ENCODE peak calls at places on chromosomes 2 and 18, in seven cellular contexts. One of them, this sample, is unnamed.

GRCh38 chr2:62883629-62884028 is 167.0 kb upstream of the OTX1 start:
- DNase-seq in cardiac muscle cell: no peak
- DNase-seq in fibroblast of mammary gland: no peak
- DNase-seq in GM12865: no peak
- DNase-seq in HCT116: no peak
- DNase-seq in OCI-LY7: no peak
- DNase-seq in left lung: no peak
- DNase-seq in this sample: no peak

GRCh38 chr2:219344756-219345458 is 12.4 kb upstream of the RESP18 start:
- DNase-seq in cardiac muscle cell: peak
- DNase-seq in fibroblast of mammary gland: no peak
- DNase-seq in GM12865: peak
- DNase-seq in HCT116: no peak
- DNase-seq in OCI-LY7: no peak
- DNase-seq in left lung: no peak
- DNase-seq in this sample: no peak

GRCh38 chr2:95289251-95289650 is 7.9 kb upstream of the KCNIP3 start:
- DNase-seq in cardiac muscle cell: no peak
- DNase-seq in fibroblast of mammary gland: no peak
- DNase-seq in GM12865: no peak
- DNase-seq in HCT116: no peak
- DNase-seq in OCI-LY7: no peak
- DNase-seq in left lung: no peak
- DNase-seq in this sample: no peak

GRCh38 chr18:63515279-63515678 is 26.9 kb upstream of the SERPINB12 start:
- DNase-seq in cardiac muscle cell: no peak
- DNase-seq in fibroblast of mammary gland: no peak
- DNase-seq in GM12865: no peak
- DNase-seq in HCT116: no peak
- DNase-seq in OCI-LY7: no peak
- DNase-seq in left lung: no peak
- DNase-seq in this sample: no peak

GRCh38 chr2:26011990-26012856 is 21.7 kb upstream of the RAB10 start:
- DNase-seq in cardiac muscle cell: peak
- DNase-seq in fibroblast of mammary gland: peak
- DNase-seq in GM12865: no peak
- DNase-seq in HCT116: peak
- DNase-seq in OCI-LY7: no peak
- DNase-seq in left lung: no peak
- DNase-seq in this sample: peak

GRCh38 chr2:58019209-58019608 is 27.4 kb upstream of the VRK2 start:
- DNase-seq in cardiac muscle cell: no peak
- DNase-seq in fibroblast of mammary gland: no peak
- DNase-seq in GM12865: no peak
- DNase-seq in HCT116: no peak
- DNase-seq in OCI-LY7: no peak
- DNase-seq in left lung: no peak
- DNase-seq in this sample: no peak

GRCh38 chr2:70964596-70965386 is 13.6 kb upstream of the ANKRD53 start:
- DNase-seq in cardiac muscle cell: peak
- DNase-seq in fibroblast of mammary gland: peak
- DNase-seq in GM12865: peak
- DNase-seq in HCT116: peak
- DNase-seq in OCI-LY7: peak
- DNase-seq in left lung: peak
- DNase-seq in this sample: no peak

GRCh38 chr2:37090019-37090477 is 5.7 kb downstream of the GPATCH11 start:
- DNase-seq in cardiac muscle cell: no peak
- DNase-seq in fibroblast of mammary gland: no peak
- DNase-seq in GM12865: peak
- DNase-seq in HCT116: no peak
- DNase-seq in OCI-LY7: peak
- DNase-seq in left lung: no peak
- DNase-seq in this sample: no peak

GRCh38 chr2:191299866-191300265 is 54.7 kb downstream of the MYO1B start:
- DNase-seq in cardiac muscle cell: no peak
- DNase-seq in fibroblast of mammary gland: no peak
- DNase-seq in GM12865: no peak
- DNase-seq in HCT116: no peak
- DNase-seq in OCI-LY7: no peak
- DNase-seq in left lung: no peak
- DNase-seq in this sample: no peak

GRCh38 chr2:229616433-229616832 is 97.9 kb downstream of the DNER start:
- DNase-seq in cardiac muscle cell: no peak
- DNase-seq in fibroblast of mammary gland: no peak
- DNase-seq in GM12865: no peak
- DNase-seq in HCT116: no peak
- DNase-seq in OCI-LY7: no peak
- DNase-seq in left lung: no peak
- DNase-seq in this sample: no peak

GRCh38 chr2:86764661-86765307 is 25.9 kb downstream of the CD8A start:
- DNase-seq in cardiac muscle cell: peak
- DNase-seq in fibroblast of mammary gland: peak
- DNase-seq in GM12865: peak
- DNase-seq in HCT116: peak
- DNase-seq in OCI-LY7: peak
- DNase-seq in left lung: no peak
- DNase-seq in this sample: no peak

GRCh38 chr2:106932644-106933043 is 46.7 kb upstream of the ST6GAL2 start:
- DNase-seq in cardiac muscle cell: no peak
- DNase-seq in fibroblast of mammary gland: no peak
- DNase-seq in GM12865: no peak
- DNase-seq in HCT116: no peak
- DNase-seq in OCI-LY7: no peak
- DNase-seq in left lung: no peak
- DNase-seq in this sample: no peak

GRCh38 chr18:51425475-51425874 is 228.0 kb upstream of the MEX3C start:
- DNase-seq in cardiac muscle cell: no peak
- DNase-seq in fibroblast of mammary gland: no peak
- DNase-seq in GM12865: peak
- DNase-seq in HCT116: no peak
- DNase-seq in OCI-LY7: no peak
- DNase-seq in left lung: no peak
- DNase-seq in this sample: no peak

GRCh38 chr2:28390857-28391563 is 1.6 kb upstream of the FOSL2 start:
- DNase-seq in cardiac muscle cell: peak
- DNase-seq in fibroblast of mammary gland: no peak
- DNase-seq in GM12865: no peak
- DNase-seq in HCT116: no peak
- DNase-seq in OCI-LY7: peak
- DNase-seq in left lung: peak
- DNase-seq in this sample: no peak

GRCh38 chr2:40544072-40544471 is 92.2 kb upstream of the SLC8A1 start:
- DNase-seq in cardiac muscle cell: no peak
- DNase-seq in fibroblast of mammary gland: no peak
- DNase-seq in GM12865: no peak
- DNase-seq in HCT116: no peak
- DNase-seq in OCI-LY7: no peak
- DNase-seq in left lung: no peak
- DNase-seq in this sample: no peak
- H3K4me3 ChIP-seq in cardiac muscle cell: no peak
- H3K4me3 ChIP-seq in fibroblast of mammary gland: no peak
- H3K4me3 ChIP-seq in GM12865: no peak
- H3K4me3 ChIP-seq in HCT116: no peak
- H3K4me3 ChIP-seq in OCI-LY7: no peak
- H3K4me3 ChIP-seq in left lung: no peak
- H3K4me3 ChIP-seq in this sample: no peak

GRCh38 chr2:204265701-204266310 is 279.5 kb upstream of the PARD3B start:
- DNase-seq in cardiac muscle cell: no peak
- DNase-seq in fibroblast of mammary gland: no peak
- DNase-seq in GM12865: no peak
- DNase-seq in HCT116: no peak
- DNase-seq in OCI-LY7: no peak
- DNase-seq in left lung: no peak
- DNase-seq in this sample: no peak

GRCh38 chr2:204260906-204261305 is 284.4 kb upstream of the PARD3B start:
- DNase-seq in cardiac muscle cell: no peak
- DNase-seq in fibroblast of mammary gland: no peak
- DNase-seq in GM12865: no peak
- DNase-seq in HCT116: no peak
- DNase-seq in OCI-LY7: no peak
- DNase-seq in left lung: no peak
- DNase-seq in this sample: no peak

GRCh38 chr2:204264746-204265145 is 280.5 kb upstream of the PARD3B start:
- DNase-seq in cardiac muscle cell: no peak
- DNase-seq in fibroblast of mammary gland: no peak
- DNase-seq in GM12865: no peak
- DNase-seq in HCT116: no peak
- DNase-seq in OCI-LY7: no peak
- DNase-seq in left lung: no peak
- DNase-seq in this sample: no peak

GRCh38 chr2:204261776-204262175 is 283.5 kb upstream of the PARD3B start:
- DNase-seq in cardiac muscle cell: no peak
- DNase-seq in fibroblast of mammary gland: no peak
- DNase-seq in GM12865: no peak
- DNase-seq in HCT116: no peak
- DNase-seq in OCI-LY7: no peak
- DNase-seq in left lung: no peak
- DNase-seq in this sample: no peak

GRCh38 chr2:204264068-204264693 is 281.1 kb upstream of the PARD3B start:
- DNase-seq in cardiac muscle cell: no peak
- DNase-seq in fibroblast of mammary gland: no peak
- DNase-seq in GM12865: no peak
- DNase-seq in HCT116: no peak
- DNase-seq in OCI-LY7: no peak
- DNase-seq in left lung: no peak
- DNase-seq in this sample: no peak
- TF ChIP-seq CTCF in cardiac muscle cell: no peak
- TF ChIP-seq CTCF in fibroblast of mammary gland: no peak
- TF ChIP-seq CTCF in GM12865: no peak
- TF ChIP-seq CTCF in HCT116: no peak
- TF ChIP-seq CTCF in OCI-LY7: no peak
- TF ChIP-seq CTCF in left lung: no peak
- TF ChIP-seq CTCF in this sample: no peak

GRCh38 chr2:210195066-210195852 is 24.1 kb upstream of the KANSL1L start:
- DNase-seq in cardiac muscle cell: peak
- DNase-seq in fibroblast of mammary gland: peak
- DNase-seq in GM12865: peak
- DNase-seq in HCT116: peak
- DNase-seq in OCI-LY7: peak
- DNase-seq in left lung: no peak
- DNase-seq in this sample: no peak
- H3K4me3 ChIP-seq in cardiac muscle cell: no peak
- H3K4me3 ChIP-seq in fibroblast of mammary gland: no peak
- H3K4me3 ChIP-seq in GM12865: no peak
- H3K4me3 ChIP-seq in HCT116: peak
- H3K4me3 ChIP-seq in OCI-LY7: no peak
- H3K4me3 ChIP-seq in left lung: no peak
- H3K4me3 ChIP-seq in this sample: no peak

DNA sequence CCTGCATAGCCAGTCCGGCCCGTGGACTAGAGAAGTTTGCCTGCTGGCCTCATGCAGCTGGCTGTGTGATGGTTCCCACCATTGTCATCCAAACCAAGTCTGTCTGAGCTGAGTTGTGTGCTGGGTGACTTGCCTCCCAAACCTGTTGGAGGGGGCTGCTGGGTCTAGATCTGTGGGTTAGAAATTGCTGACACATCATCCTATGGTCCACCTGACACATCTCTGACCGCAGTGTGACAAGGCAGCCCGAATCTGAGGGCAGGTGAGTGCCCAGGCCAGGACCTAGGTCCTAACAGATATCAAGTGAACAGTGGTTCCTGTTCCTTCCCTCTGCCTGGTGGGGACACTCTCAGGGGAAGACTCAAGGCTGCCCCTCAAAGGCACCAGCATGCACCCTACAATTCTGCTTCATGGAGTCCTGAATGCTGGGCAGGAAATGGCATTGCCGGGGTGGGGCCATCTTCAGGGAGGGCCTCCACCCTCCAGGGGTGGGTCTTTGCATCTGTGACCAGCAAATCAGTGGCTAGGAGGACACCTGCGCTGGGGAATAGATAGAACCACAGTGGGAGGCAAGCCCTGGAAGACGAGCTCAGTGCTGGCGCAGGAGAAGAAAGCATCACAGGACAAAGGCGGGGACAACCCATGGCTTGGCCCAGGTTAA is 117.9 kb upstream of the ID2 start:
- DNase-seq in cardiac muscle cell: no peak
- DNase-seq in fibroblast of mammary gland: no peak
- DNase-seq in GM12865: no peak
- DNase-seq in HCT116: no peak
- DNase-seq in OCI-LY7: no peak
- DNase-seq in left lung: peak
- DNase-seq in this sample: no peak
- TF ChIP-seq CTCF in cardiac muscle cell: no peak
- TF ChIP-seq CTCF in fibroblast of mammary gland: no peak
- TF ChIP-seq CTCF in GM12865: no peak
- TF ChIP-seq CTCF in HCT116: no peak
- TF ChIP-seq CTCF in OCI-LY7: no peak
- TF ChIP-seq CTCF in left lung: no peak
- TF ChIP-seq CTCF in this sample: no peak

GRCh38 chr18:79732721-79733025 is 53.1 kb downstream of the CTDP1 start:
- DNase-seq in cardiac muscle cell: peak
- DNase-seq in fibroblast of mammary gland: no peak
- DNase-seq in GM12865: no peak
- DNase-seq in HCT116: no peak
- DNase-seq in OCI-LY7: no peak
- DNase-seq in left lung: no peak
- DNase-seq in this sample: no peak
- H3K4me3 ChIP-seq in cardiac muscle cell: no peak
- H3K4me3 ChIP-seq in fibroblast of mammary gland: no peak
- H3K4me3 ChIP-seq in GM12865: no peak
- H3K4me3 ChIP-seq in HCT116: no peak
- H3K4me3 ChIP-seq in OCI-LY7: no peak
- H3K4me3 ChIP-seq in left lung: no peak
- H3K4me3 ChIP-seq in this sample: no peak

GRCh38 chr2:216519154-216519762 is 20.6 kb downstream of the RPL37A start:
- DNase-seq in cardiac muscle cell: peak
- DNase-seq in fibroblast of mammary gland: peak
- DNase-seq in GM12865: peak
- DNase-seq in HCT116: peak
- DNase-seq in OCI-LY7: peak
- DNase-seq in left lung: no peak
- DNase-seq in this sample: peak
- TF ChIP-seq CTCF in cardiac muscle cell: peak
- TF ChIP-seq CTCF in fibroblast of mammary gland: peak
- TF ChIP-seq CTCF in GM12865: peak
- TF ChIP-seq CTCF in HCT116: peak
- TF ChIP-seq CTCF in OCI-LY7: peak
- TF ChIP-seq CTCF in left lung: peak
- TF ChIP-seq CTCF in this sample: peak

DNA sequence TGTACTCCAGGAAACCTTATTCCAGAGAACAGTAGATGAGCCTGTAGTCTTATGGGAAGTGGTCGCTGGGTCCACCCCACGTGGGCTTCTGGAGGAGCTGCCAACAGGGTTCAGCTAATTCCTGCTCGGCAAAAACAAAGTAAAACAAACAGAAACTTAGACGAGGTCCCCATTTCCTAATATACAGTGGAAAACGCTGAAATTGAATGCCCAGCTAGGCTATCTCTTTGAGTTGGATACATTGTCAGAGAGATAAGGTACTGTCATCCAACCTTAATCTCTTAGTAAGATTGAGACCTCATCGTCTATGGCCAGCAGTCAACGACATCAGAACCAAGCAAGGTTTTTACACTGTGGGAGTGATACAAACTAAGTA is 2.1 kb downstream of the EMILIN2 start:
- DNase-seq in cardiac muscle cell: peak
- DNase-seq in fibroblast of mammary gland: no peak
- DNase-seq in GM12865: no peak
- DNase-seq in HCT116: no peak
- DNase-seq in OCI-LY7: no peak
- DNase-seq in left lung: no peak
- DNase-seq in this sample: no peak
- H3K4me3 ChIP-seq in cardiac muscle cell: peak
- H3K4me3 ChIP-seq in fibroblast of mammary gland: no peak
- H3K4me3 ChIP-seq in GM12865: no peak
- H3K4me3 ChIP-seq in HCT116: no peak
- H3K4me3 ChIP-seq in OCI-LY7: no peak
- H3K4me3 ChIP-seq in left lung: peak
- H3K4me3 ChIP-seq in this sample: no peak

This sample was measured in LNCaP clone FGC.